ENCODE peak calls at places on chromosomes 4 and X, in ten cellular contexts. U is IMR-90, I is colonic mucosa, Y is iPS DF 6.9, C is body of pancreas, N is suprapubic skin, J is SK-N-SH, W is testis, R is mammary epithelial cell, O is mesenchymal stem cell. K is an unnamed sample. For H3K9me3, the result is how much of the 10 kb centered on the place peaks cover.

GRCh38 chr4:4781936-4782754 is 77.3 kb upstream of the MSX1 start:
- DNase-seq in U (peak), I (no peak), Y (no peak), C (no peak), N (no peak), J (peak), W (peak), R (no peak), O (peak), K (no peak)

GRCh38 chr4:75490155-75490554 is 24.0 kb downstream of the RCHY1 start:
- DNase-seq in U (peak), I (no peak), Y (no peak), C (no peak), N (no peak), J (no peak), W (no peak), R (no peak), O (peak), K (no peak)

GRCh38 chr4:89419121-89419695 is 111.6 kb upstream of the GPRIN3 start:
- DNase-seq in U (no peak), I (no peak), Y (no peak), C (no peak), N (no peak), J (no peak), W (no peak), R (no peak), O (no peak), K (no peak)

GRCh38 chr4:26252349-26252748 is 68.5 kb upstream of the RBPJ start:
- DNase-seq in U (no peak), I (no peak), Y (no peak), C (no peak), N (no peak), J (no peak), W (no peak), R (no peak), O (peak), K (no peak)

GRCh38 chr4:19993222-19993621 is 258.5 kb upstream of the SLIT2 start:
- DNase-seq in U (no peak), I (no peak), Y (no peak), C (no peak), N (no peak), J (no peak), W (no peak), R (no peak), O (no peak), K (no peak)

GRCh38 chr4:109548655-109549054 is 11.4 kb upstream of the MCUB start:
- DNase-seq in U (peak), I (no peak), Y (no peak), C (peak), N (no peak), J (no peak), W (no peak), R (peak), O (peak), K (no peak)

GRCh38 chr4:2284161-2284933 is 22.4 kb upstream of the MXD4 start:
- DNase-seq in U (no peak), I (no peak), Y (no peak), C (no peak), N (no peak), J (no peak), W (no peak), R (no peak), O (no peak), K (no peak)

GRCh38 chr4:94354474-94354896 is 11.8 kb upstream of the HPGDS start:
- DNase-seq in U (no peak), I (no peak), Y (no peak), C (no peak), N (no peak), J (no peak), W (no peak), R (no peak), O (no peak), K (no peak)

GRCh38 chr4:40763228-40763716 is 13.5 kb downstream of the NSUN7 start:
- DNase-seq in U (peak), I (no peak), Y (no peak), C (no peak), N (no peak), J (no peak), W (no peak), R (peak), O (peak), K (no peak)

GRCh38 chrX:69221239-69222102 is 56.2 kb upstream of the PJA1 start:
- DNase-seq in U (no peak), I (no peak), Y (no peak), C (no peak), N (no peak), J (no peak), W (no peak), R (no peak), O (no peak), K (peak)

GRCh38 chrX:52031371-52031770 is 37.6 kb downstream of the MAGED4B start:
- DNase-seq in U (no peak), I (no peak), Y (no peak), C (no peak), N (no peak), J (no peak), W (no peak), R (no peak), O (no peak), K (no peak)
- H3K27ac ChIP-seq in U (no peak), I (no peak), Y (no peak), C (no peak), N (no peak), J (no peak), W (no peak), R (no peak), O (no peak), K (no peak)

GRCh38 chrX:144849141-144849540 is 398.2 kb upstream of the SPANXN1 start:
- DNase-seq in U (no peak), I (no peak), Y (no peak), C (no peak), N (no peak), J (no peak), W (no peak), R (peak), O (no peak), K (no peak)
- H3K9me3 ChIP-seq in U (under half), I (under half), Y (under half), C (under half), N (under half), J (under half), W (under half), R (under half), O (under half), K (under half)

GRCh38 chr4:1047976-1048780 is 36.8 kb downstream of the FGFRL1 start:
- DNase-seq in U (no peak), I (no peak), Y (no peak), C (no peak), N (peak), J (peak), W (no peak), R (no peak), O (no peak), K (no peak)
- H3K4me3 ChIP-seq in U (no peak), I (peak), Y (no peak), C (no peak), N (no peak), J (no peak), W (no peak), R (no peak), O (peak), K (no peak)

GRCh38 chr4:16052939-16053338 is 30.9 kb downstream of the PROM1 start:
- DNase-seq in U (no peak), I (no peak), Y (no peak), C (no peak), N (no peak), J (no peak), W (no peak), R (no peak), O (no peak), K (no peak)

GRCh38 chr4:16055454-16055853 is 28.4 kb downstream of the PROM1 start:
- DNase-seq in U (no peak), I (no peak), Y (no peak), C (no peak), N (no peak), J (no peak), W (no peak), R (no peak), O (no peak), K (no peak)

GRCh38 chr4:16055937-16056336 is 27.9 kb downstream of the PROM1 start:
- DNase-seq in U (no peak), I (no peak), Y (no peak), C (no peak), N (no peak), J (no peak), W (no peak), R (no peak), O (no peak), K (no peak)

GRCh38 chr4:16051132-16051531 is 32.7 kb downstream of the PROM1 start:
- DNase-seq in U (no peak), I (no peak), Y (no peak), C (no peak), N (no peak), J (no peak), W (no peak), R (no peak), O (no peak), K (no peak)

GRCh38 chr4:16056681-16057400 is 27.0 kb downstream of the PROM1 start:
- DNase-seq in U (no peak), I (no peak), Y (no peak), C (peak), N (no peak), J (peak), W (no peak), R (no peak), O (peak), K (no peak)
- H3K27ac ChIP-seq in U (no peak), I (no peak), Y (no peak), C (peak), N (peak), J (peak), W (no peak), R (no peak), O (no peak), K (no peak)

GRCh38 chrX:420496-421223 is 34.0 kb upstream of the PPP2R3B start:
- DNase-seq in U (no peak), I (no peak), Y (no peak), C (no peak), N (no peak), J (no peak), W (no peak), R (no peak), O (no peak), K (no peak)

GRCh38 chrX:425056-425455 is 38.3 kb upstream of the PPP2R3B start:
- DNase-seq in U (no peak), I (no peak), Y (no peak), C (no peak), N (no peak), J (no peak), W (no peak), R (no peak), O (no peak), K (no peak)

GRCh38 chrX:426881-427280 is 40.2 kb upstream of the PPP2R3B start:
- DNase-seq in U (no peak), I (no peak), Y (no peak), C (no peak), N (no peak), J (no peak), W (no peak), R (no peak), O (peak), K (no peak)

GRCh38 chrX:418927-419729 is 32.4 kb upstream of the PPP2R3B start:
- DNase-seq in U (no peak), I (no peak), Y (no peak), C (no peak), N (no peak), J (no peak), W (no peak), R (no peak), O (no peak), K (no peak)

DNA sequence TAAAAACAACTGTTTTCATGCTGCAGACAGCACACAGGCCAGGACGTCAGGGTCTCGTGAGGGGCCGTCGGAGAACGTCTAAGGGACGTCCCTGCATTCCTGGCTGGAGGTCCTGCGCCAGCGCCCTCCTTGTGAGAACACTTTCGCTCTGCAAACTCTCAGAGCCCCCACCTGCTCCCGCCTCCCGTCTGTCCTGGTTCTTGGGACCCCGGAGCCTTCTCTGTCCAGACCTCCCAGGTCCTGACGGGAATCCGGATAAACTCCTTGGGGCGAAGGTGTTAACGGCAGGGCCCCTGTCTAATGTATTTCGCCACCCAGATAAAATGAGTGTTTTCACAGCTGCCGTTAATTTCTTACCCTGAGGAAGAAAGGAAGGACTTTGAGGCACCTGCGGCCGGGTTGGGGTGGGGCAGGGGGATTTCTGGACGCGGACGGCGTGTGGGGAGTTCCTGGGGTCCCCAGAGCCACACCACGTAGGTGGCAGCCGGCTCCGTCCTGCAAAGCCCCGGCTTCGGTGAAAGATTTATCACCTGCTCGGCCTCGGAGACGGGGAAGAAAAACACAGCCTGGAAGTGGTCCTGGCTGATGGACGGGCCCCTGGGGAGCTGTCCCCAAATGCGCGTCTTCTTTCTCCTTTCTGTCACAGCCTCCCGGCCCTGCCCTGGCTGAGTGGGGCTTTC is 35.1 kb upstream of the PPP2R3B start:
- DNase-seq in U (no peak), I (no peak), Y (no peak), C (no peak), N (no peak), J (no peak), W (no peak), R (no peak), O (no peak), K (no peak)
- H3K9me3 ChIP-seq in U (under half), I (under half), Y (under half), C (under half), N (under half), J (under half), W (under half), R (under half), O (under half), K (under half)

DNA sequence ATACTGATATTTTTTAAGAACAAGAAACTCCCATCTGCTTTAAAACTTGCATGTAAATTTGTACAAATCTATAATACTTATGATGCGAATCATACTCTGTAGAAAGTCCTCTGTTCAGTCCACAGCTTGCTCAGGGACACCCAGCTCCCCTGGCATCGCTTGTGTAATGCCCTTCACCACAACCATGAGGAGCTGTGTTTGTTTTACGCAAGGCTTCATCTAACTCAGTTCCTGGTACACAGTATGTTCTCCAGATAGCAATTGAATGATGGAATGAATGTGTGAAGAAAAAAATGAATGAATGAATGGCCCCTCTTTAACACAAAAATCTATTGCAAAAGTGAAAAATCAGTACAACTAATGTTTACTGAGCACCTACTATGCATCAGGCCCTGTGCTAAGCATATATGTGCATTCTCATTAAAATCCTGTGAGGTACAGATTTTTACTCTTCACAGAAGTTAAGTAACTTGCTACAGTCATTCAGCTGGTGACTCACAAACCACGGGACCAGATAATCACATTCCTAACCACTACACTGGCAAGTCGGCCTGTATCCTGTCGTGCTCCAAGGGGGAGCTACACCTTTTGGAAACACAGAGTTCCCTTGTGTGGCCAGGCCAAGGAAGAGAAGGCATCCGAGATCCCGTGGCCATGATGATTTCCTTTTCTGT is 58.7 kb upstream of the KDR start:
- DNase-seq in U (peak), I (no peak), Y (no peak), C (peak), N (no peak), J (no peak), W (no peak), R (peak), O (peak), K (no peak)
- H3K4me3 ChIP-seq in U (no peak), I (no peak), Y (no peak), C (no peak), N (no peak), J (no peak), W (no peak), R (no peak), O (peak), K (no peak)

K was measured in neuronal stem cell.